ENCODE peak calls at places on chromosomes 3 and 15, in four cellular contexts. M is WTC11, G is K562, Y is HepG2. R is an unnamed sample.

GRCh38 chr3:49644684-49645083 is 29.5 kb upstream of the APEH start:
- DNase-seq in M (no peak), G (no peak), Y (no peak), R (no peak)

GRCh38 chr3:195204360-195205166 is 66.4 kb downstream of the XXYLT1 start:
- DNase-seq in M (no peak), G (no peak), Y (no peak), R (no peak)

GRCh38 chr15:98713585-98714001 is 65.3 kb downstream of the IGF1R start:
- DNase-seq in M (no peak), G (no peak), Y (no peak), R (no peak)

GRCh38 chr15:30023798-30024295 is 58.9 kb upstream of the GOLGA8J start:
- DNase-seq in M (no peak), G (no peak), Y (no peak), R (no peak)

GRCh38 chr3:122074621-122075265 is 19.6 kb downstream of the CD86 start:
- DNase-seq in M (no peak), G (no peak), Y (no peak), R (no peak)

GRCh38 chr3:129530331-129530761 is 1.9 kb downstream of the RHO start:
- DNase-seq in M (peak), G (no peak), Y (no peak), R (no peak)

GRCh38 chr3:112627419-112627818 is 13.5 kb downstream of the CCDC80 start:
- DNase-seq in M (no peak), G (no peak), Y (no peak), R (no peak)

GRCh38 chr3:20984594-20985207 is 766.3 kb downstream of the ZNF385D start:
- DNase-seq in M (no peak), G (no peak), Y (no peak), R (no peak)

GRCh38 chr15:96130734-96131133 is 199.8 kb upstream of the NR2F2 start:
- DNase-seq in M (no peak), G (no peak), Y (peak), R (no peak)

GRCh38 chr3:76442374-76442915 is 597.5 kb upstream of the ROBO2 start:
- DNase-seq in M (no peak), G (no peak), Y (no peak), R (no peak)

GRCh38 chr3:101189786-101190185 is 130.6 kb downstream of the IMPG2 start:
- DNase-seq in M (no peak), G (no peak), Y (no peak), R (no peak)

GRCh38 chr3:117097356-117097755 is 387.8 kb downstream of the TUSC7 start:
- DNase-seq in M (no peak), G (no peak), Y (no peak), R (no peak)

GRCh38 chr15:49015896-49016295 is 30.4 kb downstream of the SECISBP2L start:
- DNase-seq in M (no peak), G (no peak), Y (no peak), R (no peak)

GRCh38 chr15:60916674-60917468 is 312.2 kb downstream of the RORA start:
- DNase-seq in M (peak), G (peak), Y (peak), R (peak)

GRCh38 chr3:66153961-66154923 is 66.6 kb upstream of the SLC25A26 start:
- DNase-seq in M (no peak), G (no peak), Y (no peak), R (peak)

GRCh38 chr3:65318231-65318630 is 630.4 kb upstream of the ADAMTS9 start:
- DNase-seq in M (no peak), G (no peak), Y (no peak), R (no peak)

GRCh38 chr3:169604118-169604517 is 59.4 kb downstream of the MECOM start:
- DNase-seq in M (no peak), G (no peak), Y (no peak), R (no peak)

GRCh38 chr3:171481011-171481410 is 20.8 kb upstream of the TNIK start:
- DNase-seq in M (no peak), G (no peak), Y (no peak), R (no peak)

GRCh38 chr15:98187549-98187948 is 227.0 kb downstream of the ARRDC4 start:
- DNase-seq in M (no peak), G (no peak), Y (no peak), R (no peak)

GRCh38 chr3:40602778-40603385 is 78.1 kb downstream of the ZNF621 start:
- DNase-seq in M (no peak), G (no peak), Y (no peak), R (no peak)

GRCh38 chr3:117398166-117398954 is 688.8 kb downstream of the TUSC7 start:
- DNase-seq in M (peak), G (no peak), Y (no peak), R (no peak)

GRCh38 chr3:115255197-115255585 is 108.1 kb upstream of the ZBTB20 start:
- DNase-seq in M (no peak), G (no peak), Y (no peak), R (no peak)

GRCh38 chr3:62911531-62911930 is 36.3 kb upstream of the CADPS start:
- DNase-seq in M (no peak), G (no peak), Y (no peak), R (no peak)

GRCh38 chr3:123344941-123345594 is 103.8 kb downstream of the ADCY5 start:
- DNase-seq in M (no peak), G (no peak), Y (no peak), R (no peak)

GRCh38 chr3:102791641-102792589 is 357.1 kb downstream of the ZPLD1 start:
- DNase-seq in M (no peak), G (no peak), Y (no peak), R (no peak)

GRCh38 chr15:35690089-35690488 is 144.1 kb upstream of the DPH6 start:
- DNase-seq in M (no peak), G (no peak), Y (no peak), R (no peak)

GRCh38 chr15:42036112-42036905 is 15.5 kb upstream of the PLA2G4E start:
- DNase-seq in M (peak), G (no peak), Y (no peak), R (no peak)

GRCh38 chr3:169822540-169822939 is 9.8 kb upstream of the LRRC34 start:
- DNase-seq in M (no peak), G (no peak), Y (no peak), R (no peak)

GRCh38 chr15:28873006-28873405 is 12.8 kb upstream of the APBA2 start:
- DNase-seq in M (no peak), G (no peak), Y (no peak), R (no peak)

GRCh38 chr3:171458056-171458856 is 1.9 kb downstream of the TNIK start:
- DNase-seq in M (peak), G (no peak), Y (no peak), R (no peak)

GRCh38 chr3:115085197-115085865 is 61.8 kb downstream of the ZBTB20 start:
- DNase-seq in M (no peak), G (no peak), Y (no peak), R (peak)

GRCh38 chr3:144294659-144295538 is 323.3 kb downstream of the DIPK2A start:
- DNase-seq in M (no peak), G (no peak), Y (no peak), R (no peak)

GRCh38 chr3:105402287-105402801 is 35.6 kb downstream of the ALCAM start:
- DNase-seq in M (no peak), G (no peak), Y (no peak), R (no peak)

GRCh38 chr3:64992462-64993285 is 304.9 kb upstream of the ADAMTS9 start:
- DNase-seq in M (peak), G (no peak), Y (no peak), R (no peak)

GRCh38 chr15:93289951-93290350 is 200.9 kb upstream of the RGMA start:
- DNase-seq in M (no peak), G (no peak), Y (no peak), R (no peak)

GRCh38 chr3:24135280-24135679 is 190.2 kb downstream of the NR1D2 start:
- DNase-seq in M (no peak), G (no peak), Y (no peak), R (no peak)

GRCh38 chr3:25820816-25821486 is 31.1 kb downstream of the OXSM start:
- DNase-seq in M (no peak), G (no peak), Y (no peak), R (no peak)

GRCh38 chr15:85598718-85599398 is 195.9 kb downstream of the KLHL25 start:
- DNase-seq in M (no peak), G (no peak), Y (no peak), R (no peak)

GRCh38 chr3:124669470-124669869 is 60.8 kb upstream of the UMPS start:
- DNase-seq in M (no peak), G (no peak), Y (no peak), R (no peak)

GRCh38 chr15:99735868-99736267 is 2.6 kb upstream of the LYSMD4 start:
- DNase-seq in M (no peak), G (no peak), Y (no peak), R (no peak)

DNA sequence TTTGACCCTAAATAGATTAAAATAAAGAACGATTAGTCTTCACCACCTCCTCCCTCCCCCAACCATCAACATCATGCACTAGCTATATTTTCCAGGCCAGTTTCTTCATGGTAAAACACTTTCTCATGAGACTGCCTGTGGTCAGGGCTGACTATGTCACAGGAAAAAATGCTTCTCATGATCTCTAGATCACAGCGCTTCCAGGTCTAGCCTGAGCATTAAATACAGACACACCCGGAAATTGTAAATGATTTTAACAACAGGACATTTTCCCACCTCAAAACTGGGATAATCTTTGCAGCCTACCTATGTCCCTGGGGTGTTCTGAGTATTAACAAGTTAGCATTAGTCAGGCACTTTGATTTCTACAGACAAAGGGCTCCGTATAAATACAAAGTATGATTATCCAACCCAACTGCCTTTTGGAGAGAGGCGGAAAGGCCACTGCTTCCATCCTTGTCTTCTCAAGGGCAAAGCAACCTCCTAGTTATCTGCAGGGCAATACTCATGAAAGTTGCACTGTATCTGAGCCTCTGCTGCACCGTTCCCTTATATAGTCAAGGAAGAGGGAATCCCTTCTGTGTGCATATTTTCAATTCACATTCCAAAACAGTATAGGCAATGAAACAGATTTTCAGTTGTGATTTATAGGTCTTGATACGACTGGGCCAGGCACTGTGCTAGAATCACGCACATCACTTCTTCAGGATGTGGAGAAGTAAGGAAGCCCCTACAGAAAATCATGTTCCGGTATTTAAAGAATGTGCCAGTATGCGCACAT is 455.9 kb downstream of the FOXP1 start:
- DNase-seq in M (no peak), G (peak), Y (no peak), R (no peak)
- TF ChIP-seq ELF4 in M (no peak), G (no peak), Y (no peak), R (no peak)

GRCh38 chr3:51557993-51558392 is 19.5 kb downstream of the RAD54L2 start:
- DNase-seq in M (no peak), G (no peak), Y (no peak), R (no peak)

GRCh38 chr3:51559961-51560360 is 21.4 kb downstream of the RAD54L2 start:
- DNase-seq in M (no peak), G (no peak), Y (no peak), R (no peak)

GRCh38 chr3:51559266-51559907 is 20.9 kb downstream of the RAD54L2 start:
- DNase-seq in M (no peak), G (no peak), Y (no peak), R (no peak)
- TF ChIP-seq ELF4 in M (no peak), G (no peak), Y (no peak), R (no peak)

GRCh38 chr3:187946981-187947380 is 201.7 kb upstream of the BCL6 start:
- DNase-seq in M (no peak), G (no peak), Y (no peak), R (no peak)

GRCh38 chr3:187950671-187951070 is 203.3 kb upstream of the LPP start:
- DNase-seq in M (no peak), G (no peak), Y (no peak), R (no peak)

GRCh38 chr3:187949093-187949820 is 204.0 kb upstream of the BCL6 start:
- DNase-seq in M (no peak), G (no peak), Y (no peak), R (no peak)

GRCh38 chr3:187946031-187946691 is 200.9 kb upstream of the BCL6 start:
- DNase-seq in M (no peak), G (no peak), Y (peak), R (no peak)

GRCh38 chr3:187947927-187948682 is 202.8 kb upstream of the BCL6 start:
- DNase-seq in M (no peak), G (no peak), Y (no peak), R (no peak)
- TF ChIP-seq ELF4 in M (no peak), G (no peak), Y (no peak), R (no peak)

GRCh38 chr3:33313331-33313730 is 36.1 kb downstream of the FBXL2 start:
- DNase-seq in M (no peak), G (no peak), Y (no peak), R (no peak)

GRCh38 chr3:33314993-33315392 is 37.8 kb downstream of the FBXL2 start:
- DNase-seq in M (no peak), G (no peak), Y (no peak), R (no peak)

GRCh38 chr3:33317963-33318708 is 40.9 kb downstream of the FBXL2 start:
- DNase-seq in M (no peak), G (no peak), Y (peak), R (no peak)

GRCh38 chr3:33315826-33316225 is 38.6 kb downstream of the FBXL2 start:
- DNase-seq in M (no peak), G (no peak), Y (peak), R (no peak)

DNA sequence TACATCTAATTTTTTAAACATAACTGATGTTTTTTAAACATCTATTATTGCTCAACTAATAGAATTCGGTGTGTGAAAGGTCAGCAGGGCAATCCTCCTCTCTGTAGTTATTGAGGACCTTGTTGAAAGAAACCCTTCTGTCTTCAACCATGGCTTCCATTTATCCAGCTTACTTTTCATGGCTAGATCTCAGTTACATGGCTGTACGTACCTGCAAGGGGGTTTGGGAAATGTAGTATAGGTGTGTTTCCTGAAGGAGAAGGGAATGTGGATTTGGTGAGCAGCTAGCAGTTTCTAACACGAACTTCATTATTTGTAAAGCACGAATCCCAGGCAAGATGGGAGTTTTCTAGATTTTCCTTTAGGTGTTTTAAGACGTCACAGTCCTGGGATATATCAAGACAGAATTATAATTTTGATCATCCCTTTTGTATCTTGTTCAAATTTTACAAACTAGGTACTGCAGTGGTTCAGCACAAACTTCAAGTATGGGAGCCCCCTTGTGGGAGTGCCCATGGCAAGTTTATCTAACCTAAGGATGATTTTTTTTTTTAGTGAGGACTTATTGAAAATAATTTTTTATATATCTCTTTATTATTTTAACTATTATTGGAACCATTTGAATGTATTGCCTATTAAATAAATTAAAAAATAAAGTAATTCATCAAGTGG is 41.6 kb downstream of the FBXL2 start:
- DNase-seq in M (no peak), G (no peak), Y (no peak), R (no peak)
- TF ChIP-seq ELF4 in M (no peak), G (no peak), Y (no peak), R (no peak)

DNA sequence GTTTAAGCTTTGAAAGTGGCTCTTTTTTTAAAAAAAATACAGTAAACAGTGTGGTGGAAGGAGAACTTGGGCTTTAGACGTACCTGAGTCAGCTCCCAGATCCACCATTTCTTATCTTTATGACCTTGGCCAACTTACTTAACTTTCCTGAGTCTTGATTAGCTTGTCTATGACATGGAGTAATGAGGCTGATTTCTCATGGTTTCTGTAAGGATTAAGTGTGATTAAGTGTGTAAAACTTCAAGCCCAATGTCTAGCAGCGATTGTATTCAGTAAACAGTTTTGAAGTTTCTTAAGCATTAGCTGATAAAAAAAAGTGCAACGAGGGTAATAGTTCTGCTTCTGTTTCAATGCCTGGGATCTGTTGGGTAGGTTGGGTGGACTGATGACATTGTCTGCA is 10.8 kb downstream of the TRPM1 start:
- DNase-seq in M (no peak), G (no peak), Y (no peak), R (no peak)
- TF ChIP-seq ELF4 in M (no peak), G (no peak), Y (no peak), R (no peak)

GRCh38 chr3:148848410-148848809 is 16.7 kb upstream of the CPA3 start:
- DNase-seq in M (no peak), G (no peak), Y (no peak), R (no peak)

GRCh38 chr3:148852271-148853000 is 12.7 kb upstream of the CPA3 start:
- DNase-seq in M (no peak), G (no peak), Y (no peak), R (no peak)

GRCh38 chr3:148847351-148847750 is 17.7 kb upstream of the CPA3 start:
- DNase-seq in M (no peak), G (no peak), Y (no peak), R (no peak)
- TF ChIP-seq ELF4 in M (no peak), G (no peak), Y (no peak), R (no peak)

DNA sequence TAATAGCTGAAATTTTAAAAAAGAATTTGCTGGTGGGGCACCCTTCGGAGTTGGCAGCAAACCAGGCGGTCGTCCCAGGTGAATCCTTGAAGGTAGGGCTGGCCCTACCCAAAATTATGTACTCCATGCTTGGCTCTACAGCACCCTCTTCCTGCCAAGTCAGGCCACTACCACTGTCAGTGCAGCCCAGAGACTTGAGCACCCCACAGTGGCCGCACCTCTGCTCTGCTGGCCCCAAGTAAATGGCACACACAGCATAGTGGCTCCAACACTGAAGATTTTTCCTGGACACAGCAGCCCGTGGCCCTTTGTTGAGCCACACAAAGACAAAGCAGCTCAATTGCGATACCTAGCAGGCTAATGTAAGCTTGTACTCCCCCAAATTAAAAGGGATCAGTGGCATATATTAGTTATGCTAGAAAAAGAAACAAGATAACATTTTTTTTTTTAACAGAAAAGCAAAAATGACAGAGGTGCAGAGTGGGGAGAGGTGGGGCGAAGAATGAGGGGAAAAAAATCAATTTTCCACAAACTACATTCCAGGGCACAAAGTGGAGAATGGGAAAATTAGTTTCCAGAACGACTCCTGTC is 250.5 kb downstream of the UACA start:
- DNase-seq in M (peak), G (peak), Y (peak), R (peak)
- TF ChIP-seq ELF4 in M (no peak), G (no peak), Y (no peak), R (no peak)